ENCODE peak calls at places on chromosome 22, in six cellular contexts. One of them, this sample, is unnamed.

GRCh38 chr22:45516923-45517675 is 14.4 kb downstream of the FBLN1 start:
- DNase-seq in cardiac muscle cell: peak; percentile 55
- DNase-seq in tibial nerve: no peak
- DNase-seq in A673: no peak
- DNase-seq in psoas muscle: no peak
- DNase-seq in mesenchymal stem cell: peak; percentile 59
- DNase-seq in this sample: no peak

GRCh38 chr22:45318558-45319318 is 9.0 kb downstream of the FAM118A start:
- DNase-seq in cardiac muscle cell: no peak
- DNase-seq in tibial nerve: no peak
- DNase-seq in A673: no peak
- DNase-seq in psoas muscle: no peak
- DNase-seq in mesenchymal stem cell: peak; percentile 88
- DNase-seq in this sample: no peak

GRCh38 chr22:36042240-36042639 is 13.6 kb upstream of the RBFOX2 start:
- DNase-seq in cardiac muscle cell: no peak
- DNase-seq in tibial nerve: no peak
- DNase-seq in A673: no peak
- DNase-seq in psoas muscle: no peak
- DNase-seq in mesenchymal stem cell: no peak
- DNase-seq in this sample: no peak

GRCh38 chr22:20298803-20299735 is 20.8 kb downstream of the DGCR6L start:
- DNase-seq in cardiac muscle cell: peak; percentile 92
- DNase-seq in tibial nerve: peak; percentile 56
- DNase-seq in A673: peak; percentile 94
- DNase-seq in psoas muscle: peak; percentile 81
- DNase-seq in mesenchymal stem cell: peak; percentile 71
- DNase-seq in this sample: peak; percentile 89

GRCh38 chr22:41668971-41669911 is 19.4 kb downstream of the SNU13 start:
- DNase-seq in cardiac muscle cell: no peak
- DNase-seq in tibial nerve: no peak
- DNase-seq in A673: no peak
- DNase-seq in psoas muscle: no peak
- DNase-seq in mesenchymal stem cell: peak; percentile 85
- DNase-seq in this sample: no peak

GRCh38 chr22:26072611-26073010 is 96.7 kb upstream of the SEZ6L start:
- DNase-seq in cardiac muscle cell: no peak
- DNase-seq in tibial nerve: no peak
- DNase-seq in A673: no peak
- DNase-seq in psoas muscle: no peak
- DNase-seq in mesenchymal stem cell: no peak
- DNase-seq in this sample: no peak

GRCh38 chr22:36144886-36145541 is 15.5 kb downstream of the APOL3 start:
- DNase-seq in cardiac muscle cell: peak; percentile 80
- DNase-seq in tibial nerve: no peak
- DNase-seq in A673: peak; percentile 69
- DNase-seq in psoas muscle: peak; percentile 65
- DNase-seq in mesenchymal stem cell: peak; percentile 81
- DNase-seq in this sample: peak; percentile 67

GRCh38 chr22:25880524-25880923 is 138.5 kb downstream of the MYO18B start:
- DNase-seq in cardiac muscle cell: no peak
- DNase-seq in tibial nerve: no peak
- DNase-seq in A673: no peak
- DNase-seq in psoas muscle: no peak
- DNase-seq in mesenchymal stem cell: no peak
- DNase-seq in this sample: no peak

GRCh38 chr22:21837184-21837979 is 30.1 kb downstream of the MAPK1 start:
- DNase-seq in cardiac muscle cell: peak; percentile 62
- DNase-seq in tibial nerve: no peak
- DNase-seq in A673: peak; percentile 62
- DNase-seq in psoas muscle: no peak
- DNase-seq in mesenchymal stem cell: peak; percentile 90
- DNase-seq in this sample: no peak

GRCh38 chr22:20533879-20534265 is 26.5 kb downstream of the MED15 start:
- DNase-seq in cardiac muscle cell: no peak
- DNase-seq in tibial nerve: no peak
- DNase-seq in A673: no peak
- DNase-seq in psoas muscle: no peak
- DNase-seq in mesenchymal stem cell: no peak
- DNase-seq in this sample: no peak

GRCh38 chr22:27329471-27329870 is 472.1 kb downstream of the MN1 start:
- DNase-seq in cardiac muscle cell: peak; percentile 36
- DNase-seq in tibial nerve: no peak
- DNase-seq in A673: no peak
- DNase-seq in psoas muscle: no peak
- DNase-seq in mesenchymal stem cell: no peak
- DNase-seq in this sample: no peak

GRCh38 chr22:41619979-41620645 is 731 bp downstream of the DESI1 start:
- DNase-seq in cardiac muscle cell: peak; percentile 36
- DNase-seq in tibial nerve: no peak
- DNase-seq in A673: peak; percentile 42
- DNase-seq in psoas muscle: peak; percentile 48
- DNase-seq in mesenchymal stem cell: peak; percentile 44
- DNase-seq in this sample: peak; percentile 35

GRCh38 chr22:39133871-39134270 is 18.6 kb downstream of the CBX7 start:
- DNase-seq in cardiac muscle cell: no peak
- DNase-seq in tibial nerve: no peak
- DNase-seq in A673: no peak
- DNase-seq in psoas muscle: no peak
- DNase-seq in mesenchymal stem cell: no peak
- DNase-seq in this sample: no peak

GRCh38 chr22:47199261-47199948 is 437.0 kb downstream of the TBC1D22A start:
- DNase-seq in cardiac muscle cell: no peak
- DNase-seq in tibial nerve: peak; percentile 5
- DNase-seq in A673: no peak
- DNase-seq in psoas muscle: no peak
- DNase-seq in mesenchymal stem cell: no peak
- DNase-seq in this sample: peak; percentile 20

GRCh38 chr22:44018594-44018993 is 5.5 kb upstream of the PARVB start:
- DNase-seq in cardiac muscle cell: no peak
- DNase-seq in tibial nerve: no peak
- DNase-seq in A673: no peak
- DNase-seq in psoas muscle: no peak
- DNase-seq in mesenchymal stem cell: no peak
- DNase-seq in this sample: no peak

GRCh38 chr22:25970348-25970995 is 198.8 kb upstream of the SEZ6L start:
- DNase-seq in cardiac muscle cell: peak; percentile 17
- DNase-seq in tibial nerve: no peak
- DNase-seq in A673: peak; percentile 62
- DNase-seq in psoas muscle: peak; percentile 22
- DNase-seq in mesenchymal stem cell: no peak
- DNase-seq in this sample: no peak

GRCh38 chr22:47095395-47096122 is 333.1 kb downstream of the TBC1D22A start:
- DNase-seq in cardiac muscle cell: no peak
- DNase-seq in tibial nerve: no peak
- DNase-seq in A673: no peak
- DNase-seq in psoas muscle: no peak
- DNase-seq in mesenchymal stem cell: no peak
- DNase-seq in this sample: no peak

GRCh38 chr22:46546466-46547178 is 9.2 kb upstream of the CELSR1 start:
- DNase-seq in cardiac muscle cell: peak; percentile 95
- DNase-seq in tibial nerve: no peak
- DNase-seq in A673: no peak
- DNase-seq in psoas muscle: no peak
- DNase-seq in mesenchymal stem cell: peak; percentile 39
- DNase-seq in this sample: peak; percentile 79

GRCh38 chr22:44089717-44090570 is 65.8 kb downstream of the PARVB start:
- DNase-seq in cardiac muscle cell: no peak
- DNase-seq in tibial nerve: no peak
- DNase-seq in A673: no peak
- DNase-seq in psoas muscle: no peak
- DNase-seq in mesenchymal stem cell: no peak
- DNase-seq in this sample: no peak

GRCh38 chr22:31080164-31080847 is 812 bp upstream of the SMTN start:
- DNase-seq in cardiac muscle cell: no peak
- DNase-seq in tibial nerve: no peak
- DNase-seq in A673: no peak
- DNase-seq in psoas muscle: no peak
- DNase-seq in mesenchymal stem cell: no peak
- DNase-seq in this sample: no peak

GRCh38 chr22:46951326-46951725 is 188.9 kb downstream of the TBC1D22A start:
- DNase-seq in cardiac muscle cell: no peak
- DNase-seq in tibial nerve: no peak
- DNase-seq in A673: no peak
- DNase-seq in psoas muscle: no peak
- DNase-seq in mesenchymal stem cell: no peak
- DNase-seq in this sample: no peak

GRCh38 chr22:32240461-32240860 is 14.7 kb downstream of the SLC5A4 start:
- DNase-seq in cardiac muscle cell: no peak
- DNase-seq in tibial nerve: no peak
- DNase-seq in A673: no peak
- DNase-seq in psoas muscle: no peak
- DNase-seq in mesenchymal stem cell: no peak
- DNase-seq in this sample: no peak

GRCh38 chr22:36027579-36027959 is 1.1 kb downstream of the RBFOX2 start:
- DNase-seq in cardiac muscle cell: no peak
- DNase-seq in tibial nerve: no peak
- DNase-seq in A673: peak; percentile 43
- DNase-seq in psoas muscle: no peak
- DNase-seq in mesenchymal stem cell: peak; percentile 44
- DNase-seq in this sample: no peak

GRCh38 chr22:47565607-47566006 is 803.2 kb downstream of the TBC1D22A start:
- DNase-seq in cardiac muscle cell: no peak
- DNase-seq in tibial nerve: no peak
- DNase-seq in A673: no peak
- DNase-seq in psoas muscle: no peak
- DNase-seq in mesenchymal stem cell: no peak
- DNase-seq in this sample: no peak

GRCh38 chr22:47245786-47246185 is 483.3 kb downstream of the TBC1D22A start:
- DNase-seq in cardiac muscle cell: no peak
- DNase-seq in tibial nerve: no peak
- DNase-seq in A673: no peak
- DNase-seq in psoas muscle: no peak
- DNase-seq in mesenchymal stem cell: no peak
- DNase-seq in this sample: peak; percentile 6

GRCh38 chr22:31475778-31476177 is 13.9 kb downstream of the EIF4ENIF1 start:
- DNase-seq in cardiac muscle cell: no peak
- DNase-seq in tibial nerve: no peak
- DNase-seq in A673: no peak
- DNase-seq in psoas muscle: no peak
- DNase-seq in mesenchymal stem cell: no peak
- DNase-seq in this sample: no peak

GRCh38 chr22:31898406-31898805 is 45.9 kb upstream of the YWHAH start:
- DNase-seq in cardiac muscle cell: no peak
- DNase-seq in tibial nerve: no peak
- DNase-seq in A673: no peak
- DNase-seq in psoas muscle: no peak
- DNase-seq in mesenchymal stem cell: no peak
- DNase-seq in this sample: no peak

GRCh38 chr22:37242395-37242918 is 1.6 kb downstream of the RAC2 start:
- DNase-seq in cardiac muscle cell: no peak
- DNase-seq in tibial nerve: no peak
- DNase-seq in A673: no peak
- DNase-seq in psoas muscle: peak; percentile 55
- DNase-seq in mesenchymal stem cell: peak; percentile 60
- DNase-seq in this sample: peak; percentile 78
- H3K4me1 ChIP-seq in cardiac muscle cell: peaks cover 8% of the 10 kb centered on the region
- H3K4me1 ChIP-seq in tibial nerve: peaks cover 16% of the 10 kb centered on the region
- H3K4me1 ChIP-seq in A673: peaks cover 11% of the 10 kb centered on the region
- H3K4me1 ChIP-seq in psoas muscle: no peaks in the 10 kb centered on the region
- H3K4me1 ChIP-seq in mesenchymal stem cell: peaks cover 40% of the 10 kb centered on the region
- H3K4me1 ChIP-seq in this sample: no peaks in the 10 kb centered on the region

GRCh38 chr22:37809672-37810333 is 2.1 kb downstream of the GCAT start:
- DNase-seq in cardiac muscle cell: no peak
- DNase-seq in tibial nerve: no peak
- DNase-seq in A673: no peak
- DNase-seq in psoas muscle: no peak
- DNase-seq in mesenchymal stem cell: no peak
- DNase-seq in this sample: no peak

GRCh38 chr22:37808294-37808657 is 542 bp downstream of the GCAT start:
- DNase-seq in cardiac muscle cell: no peak
- DNase-seq in tibial nerve: no peak
- DNase-seq in A673: no peak
- DNase-seq in psoas muscle: no peak
- DNase-seq in mesenchymal stem cell: peak; percentile 67
- DNase-seq in this sample: no peak

GRCh38 chr22:37805878-37806277 is 1.9 kb upstream of the GCAT start:
- DNase-seq in cardiac muscle cell: no peak
- DNase-seq in tibial nerve: no peak
- DNase-seq in A673: no peak
- DNase-seq in psoas muscle: no peak
- DNase-seq in mesenchymal stem cell: no peak
- DNase-seq in this sample: no peak

GRCh38 chr22:37806409-37807338 is 1.1 kb upstream of the GCAT start:
- DNase-seq in cardiac muscle cell: peak; percentile 49
- DNase-seq in tibial nerve: no peak
- DNase-seq in A673: no peak
- DNase-seq in psoas muscle: no peak
- DNase-seq in mesenchymal stem cell: peak; percentile 53
- DNase-seq in this sample: no peak

DNA sequence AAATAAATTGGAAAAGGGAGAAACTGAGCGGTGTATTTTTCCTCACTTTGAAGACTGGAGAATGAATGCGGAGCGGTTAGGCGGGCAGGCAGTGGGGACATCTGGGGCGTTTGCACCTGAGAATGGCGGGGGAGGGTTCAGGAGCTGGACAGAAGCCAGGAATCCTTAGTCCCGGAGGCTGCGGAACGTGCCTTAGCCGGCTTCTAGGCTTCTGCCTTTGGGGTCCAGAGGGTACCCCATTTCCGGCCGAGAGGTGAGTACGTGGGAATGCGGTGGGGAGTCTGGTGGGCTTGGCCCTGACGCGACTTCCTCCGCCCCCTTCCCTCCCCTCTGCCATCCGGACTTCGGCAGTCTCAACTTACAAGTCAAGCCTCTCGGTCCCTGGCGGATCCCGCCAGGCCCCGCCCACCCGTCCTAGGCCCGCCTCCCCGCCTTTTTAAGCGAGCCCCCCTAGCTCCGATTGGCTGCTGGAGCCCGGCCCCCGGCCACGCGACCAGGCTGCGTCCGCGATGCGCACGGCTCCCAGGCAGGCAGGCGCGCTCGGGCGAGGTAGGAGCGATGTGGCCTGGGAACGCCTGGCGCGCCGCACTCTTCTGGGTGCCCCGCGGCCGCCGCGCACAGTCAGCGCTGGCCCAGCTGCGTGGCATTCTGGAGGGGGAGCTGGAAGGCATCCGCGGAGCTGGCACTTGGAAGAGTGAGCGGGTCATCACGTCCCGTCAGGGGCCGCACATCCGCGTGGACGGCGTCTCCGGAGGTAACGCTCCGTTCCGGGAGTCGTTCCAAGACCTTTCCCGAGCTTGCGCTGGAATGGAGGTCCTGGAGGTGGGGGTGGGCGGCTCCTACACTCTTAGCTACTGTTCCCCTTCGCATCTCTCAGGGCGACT is at the start of gene GCAT:
- DNase-seq in cardiac muscle cell: peak; percentile 98
- DNase-seq in tibial nerve: peak; percentile 94
- DNase-seq in A673: peak; percentile 98
- DNase-seq in psoas muscle: peak; percentile 96
- DNase-seq in mesenchymal stem cell: peak; percentile 96
- DNase-seq in this sample: peak; percentile 96
- H3K4me1 ChIP-seq in cardiac muscle cell: peaks cover 16% of the 10 kb centered on the region
- H3K4me1 ChIP-seq in tibial nerve: peaks cover 31% of the 10 kb centered on the region
- H3K4me1 ChIP-seq in A673: peaks cover 31% of the 10 kb centered on the region
- H3K4me1 ChIP-seq in psoas muscle: peaks cover 8% of the 10 kb centered on the region
- H3K4me1 ChIP-seq in mesenchymal stem cell: peaks cover 32% of the 10 kb centered on the region
- H3K4me1 ChIP-seq in this sample: no peaks in the 10 kb centered on the region

GRCh38 chr22:24482998-24483397 is 12.1 kb upstream of the UPB1 start:
- DNase-seq in cardiac muscle cell: no peak
- DNase-seq in tibial nerve: no peak
- DNase-seq in A673: no peak
- DNase-seq in psoas muscle: no peak
- DNase-seq in mesenchymal stem cell: no peak
- DNase-seq in this sample: no peak
- H3K4me1 ChIP-seq in cardiac muscle cell: peaks cover 13% of the 10 kb centered on the region
- H3K4me1 ChIP-seq in tibial nerve: no peaks in the 10 kb centered on the region
- H3K4me1 ChIP-seq in A673: peaks cover 58% of the 10 kb centered on the region
- H3K4me1 ChIP-seq in psoas muscle: peaks cover 7% of the 10 kb centered on the region
- H3K4me1 ChIP-seq in mesenchymal stem cell: peaks cover 11% of the 10 kb centered on the region
- H3K4me1 ChIP-seq in this sample: no peaks in the 10 kb centered on the region

GRCh38 chr22:29307658-29308147 is 1.3 kb downstream of the GAS2L1 start:
- DNase-seq in cardiac muscle cell: no peak
- DNase-seq in tibial nerve: no peak
- DNase-seq in A673: no peak
- DNase-seq in psoas muscle: no peak
- DNase-seq in mesenchymal stem cell: no peak
- DNase-seq in this sample: no peak
- H3K4me1 ChIP-seq in cardiac muscle cell: peaks cover 13% of the 10 kb centered on the region
- H3K4me1 ChIP-seq in tibial nerve: peaks cover 63% of the 10 kb centered on the region
- H3K4me1 ChIP-seq in A673: peaks cover 23% of the 10 kb centered on the region
- H3K4me1 ChIP-seq in psoas muscle: peaks cover 27% of the 10 kb centered on the region
- H3K4me1 ChIP-seq in mesenchymal stem cell: peaks cover 57% of the 10 kb centered on the region
- H3K4me1 ChIP-seq in this sample: no peaks in the 10 kb centered on the region

This sample was measured in lung.